ENCODE peak calls at places on chromosome 19, in five cellular contexts. K is HCT116; P is lung microvascular endothelial cell; H is stimulated activated CD4-positive, alpha-beta T cell treated with anti-CD3 and anti-CD28 coated beads, Interleukin-4, amount 100 ng/mL, for 4 hours; N is NCI-H2171 treated with DMSO at 0.1 percent for 48 hours. Q is an unnamed sample.
A peak's percentile ranks its signal among the peaks of the same experiment; 100 is the strongest.

GRCh38 chr19:46495789-46496099 is at the start of gene PNMA8B:
- DNase-seq in K (no peak), P (no peak), H (peak; percentile 64), N (peak; percentile 85), Q (peak; percentile 92)

GRCh38 chr19:32041681-32042292 is 303.6 kb upstream of the ZNF507 start:
- DNase-seq in K (no peak), P (no peak), H (no peak), N (no peak), Q (no peak)

GRCh38 chr19:33520844-33521479 is 629 bp downstream of the PEPD start:
- DNase-seq in K (no peak), P (no peak), H (no peak), N (no peak), Q (no peak)

GRCh38 chr19:42153606-42154405 is 21.6 kb upstream of the POU2F2 start:
- DNase-seq in K (no peak), P (no peak), H (no peak), N (no peak), Q (peak; percentile 89)

GRCh38 chr19:27775395-27775794 is 1437.6 kb downstream of the UQCRFS1 start:
- DNase-seq in K (no peak), P (no peak), H (no peak), N (peak; percentile 59), Q (no peak)

GRCh38 chr19:30682576-30683536 is 310.7 kb downstream of the ZNF536 start:
- DNase-seq in K (peak; percentile 12), P (peak; percentile 79), H (peak; percentile 27), N (peak; percentile 94), Q (peak; percentile 48)

GRCh38 chr19:48746738-48747575 is at the start of gene IZUMO1:
- DNase-seq in K (peak; percentile 59), P (peak; percentile 91), H (peak; percentile 39), N (no peak), Q (no peak)

GRCh38 chr19:10122066-10122465 is 2.4 kb upstream of the EIF3G start:
- DNase-seq in K (no peak), P (no peak), H (no peak), N (no peak), Q (no peak)

GRCh38 chr19:19568802-19569756 is 31.0 kb downstream of the CILP2 start:
- DNase-seq in K (no peak), P (no peak), H (no peak), N (no peak), Q (no peak)

GRCh38 chr19:43847246-43847645 is 20.1 kb downstream of the ZNF283 start:
- DNase-seq in K (no peak), P (no peak), H (no peak), N (no peak), Q (no peak)

GRCh38 chr19:16263115-16263839 is 61.3 kb upstream of the KLF2 start:
- DNase-seq in K (no peak), P (no peak), H (no peak), N (no peak), Q (no peak)

GRCh38 chr19:45781282-45782161 is 768 bp downstream of the DMPK start:
- DNase-seq in K (no peak), P (no peak), H (no peak), N (peak; percentile 57), Q (peak; percentile 85)

GRCh38 chr19:56110515-56111448 is 10.3 kb downstream of the ZNF787 start:
- DNase-seq in K (no peak), P (peak; percentile 68), H (no peak), N (no peak), Q (peak; percentile 82)

GRCh38 chr19:38734426-38735256 is 9.6 kb downstream of the CAPN12 start:
- DNase-seq in K (no peak), P (peak; percentile 31), H (no peak), N (no peak), Q (no peak)

GRCh38 chr19:18231775-18232174 is 5.5 kb upstream of the PDE4C start:
- DNase-seq in K (no peak), P (no peak), H (no peak), N (peak; percentile 81), Q (no peak)

GRCh38 chr19:2488942-2489731 is 13.2 kb downstream of the GADD45B start:
- DNase-seq in K (no peak), P (peak; percentile 41), H (no peak), N (no peak), Q (peak; percentile 9)

GRCh38 chr19:44163789-44164188 is 1.1 kb upstream of the ZNF226 start:
- DNase-seq in K (no peak), P (no peak), H (no peak), N (no peak), Q (no peak)